ENCODE peak calls at places on chromosome 6, in eight cellular contexts. One of them, this sample, is unnamed.

GRCh38 chr6:36289281-36290018 is 19.6 kb downstream of the PNPLA1 start:
- DNase-seq in spleen: no peak
- DNase-seq in neuronal stem cell: no peak
- DNase-seq in astrocyte of the spinal cord: no peak
- DNase-seq in NCI-H1092 treated with DMSO at 0.1 percent for 48 hours: peak
- DNase-seq in stimulated activated CD4-positive, alpha-beta T cell treated with anti-CD3 and anti-CD28 coated beads, Interleukin-4, amount 100 ng/mL, for 24 hours: no peak
- DNase-seq in stromal cell of bone marrow: no peak
- DNase-seq in cardiac muscle cell: no peak
- DNase-seq in this sample: no peak

GRCh38 chr6:18551228-18551627 is 164.1 kb downstream of the RNF144B start:
- DNase-seq in NCI-H1092 treated with DMSO at 0.1 percent for 48 hours: no peak
- DNase-seq in spleen: no peak
- DNase-seq in neuronal stem cell: no peak
- DNase-seq in cardiac muscle cell: peak
- DNase-seq in astrocyte of the spinal cord: peak
- DNase-seq in stimulated activated CD4-positive, alpha-beta T cell treated with anti-CD3 and anti-CD28 coated beads, Interleukin-4, amount 100 ng/mL, for 24 hours: no peak
- DNase-seq in stromal cell of bone marrow: peak
- DNase-seq in this sample: peak

GRCh38 chr6:110566346-110567125 is 90.1 kb upstream of the SLC22A16 start:
- DNase-seq in stromal cell of bone marrow: peak
- DNase-seq in stimulated activated CD4-positive, alpha-beta T cell treated with anti-CD3 and anti-CD28 coated beads, Interleukin-4, amount 100 ng/mL, for 24 hours: no peak
- DNase-seq in neuronal stem cell: no peak
- DNase-seq in spleen: no peak
- DNase-seq in NCI-H1092 treated with DMSO at 0.1 percent for 48 hours: no peak
- DNase-seq in astrocyte of the spinal cord: no peak
- DNase-seq in cardiac muscle cell: no peak
- DNase-seq in this sample: no peak

GRCh38 chr6:3712827-3713226 is 38.7 kb downstream of the PXDC1 start:
- DNase-seq in stromal cell of bone marrow: no peak
- DNase-seq in spleen: no peak
- DNase-seq in neuronal stem cell: no peak
- DNase-seq in astrocyte of the spinal cord: no peak
- DNase-seq in stimulated activated CD4-positive, alpha-beta T cell treated with anti-CD3 and anti-CD28 coated beads, Interleukin-4, amount 100 ng/mL, for 24 hours: no peak
- DNase-seq in NCI-H1092 treated with DMSO at 0.1 percent for 48 hours: no peak
- DNase-seq in cardiac muscle cell: no peak
- DNase-seq in this sample: no peak

GRCh38 chr6:20377623-20378265 is 23.9 kb upstream of the E2F3 start:
- DNase-seq in cardiac muscle cell: peak
- DNase-seq in neuronal stem cell: no peak
- DNase-seq in stimulated activated CD4-positive, alpha-beta T cell treated with anti-CD3 and anti-CD28 coated beads, Interleukin-4, amount 100 ng/mL, for 24 hours: no peak
- DNase-seq in astrocyte of the spinal cord: peak
- DNase-seq in NCI-H1092 treated with DMSO at 0.1 percent for 48 hours: no peak
- DNase-seq in stromal cell of bone marrow: no peak
- DNase-seq in spleen: no peak
- DNase-seq in this sample: peak

GRCh38 chr6:111997078-111997862 is 56.6 kb upstream of the CCN6 start:
- DNase-seq in stimulated activated CD4-positive, alpha-beta T cell treated with anti-CD3 and anti-CD28 coated beads, Interleukin-4, amount 100 ng/mL, for 24 hours: peak
- DNase-seq in neuronal stem cell: peak
- DNase-seq in stromal cell of bone marrow: peak
- DNase-seq in astrocyte of the spinal cord: peak
- DNase-seq in NCI-H1092 treated with DMSO at 0.1 percent for 48 hours: peak
- DNase-seq in spleen: peak
- DNase-seq in cardiac muscle cell: peak
- DNase-seq in this sample: peak

GRCh38 chr6:157291356-157291755 is 32.0 kb downstream of the TMEM242 start:
- DNase-seq in stimulated activated CD4-positive, alpha-beta T cell treated with anti-CD3 and anti-CD28 coated beads, Interleukin-4, amount 100 ng/mL, for 24 hours: no peak
- DNase-seq in neuronal stem cell: no peak
- DNase-seq in stromal cell of bone marrow: no peak
- DNase-seq in spleen: no peak
- DNase-seq in astrocyte of the spinal cord: no peak
- DNase-seq in NCI-H1092 treated with DMSO at 0.1 percent for 48 hours: no peak
- DNase-seq in cardiac muscle cell: no peak
- DNase-seq in this sample: no peak

GRCh38 chr6:52724041-52724405 is 39.3 kb downstream of the GSTA2 start:
- DNase-seq in NCI-H1092 treated with DMSO at 0.1 percent for 48 hours: no peak
- DNase-seq in stimulated activated CD4-positive, alpha-beta T cell treated with anti-CD3 and anti-CD28 coated beads, Interleukin-4, amount 100 ng/mL, for 24 hours: no peak
- DNase-seq in cardiac muscle cell: peak
- DNase-seq in spleen: no peak
- DNase-seq in neuronal stem cell: no peak
- DNase-seq in astrocyte of the spinal cord: peak
- DNase-seq in stromal cell of bone marrow: peak
- DNase-seq in this sample: peak

GRCh38 chr6:140897349-140897748 is 1235.4 kb upstream of the GJE1 start:
- DNase-seq in stimulated activated CD4-positive, alpha-beta T cell treated with anti-CD3 and anti-CD28 coated beads, Interleukin-4, amount 100 ng/mL, for 24 hours: no peak
- DNase-seq in astrocyte of the spinal cord: no peak
- DNase-seq in neuronal stem cell: no peak
- DNase-seq in spleen: no peak
- DNase-seq in cardiac muscle cell: no peak
- DNase-seq in stromal cell of bone marrow: no peak
- DNase-seq in NCI-H1092 treated with DMSO at 0.1 percent for 48 hours: no peak
- DNase-seq in this sample: no peak

GRCh38 chr6:136015531-136015930 is 164.0 kb downstream of the PDE7B start:
- DNase-seq in astrocyte of the spinal cord: no peak
- DNase-seq in neuronal stem cell: no peak
- DNase-seq in stromal cell of bone marrow: no peak
- DNase-seq in stimulated activated CD4-positive, alpha-beta T cell treated with anti-CD3 and anti-CD28 coated beads, Interleukin-4, amount 100 ng/mL, for 24 hours: no peak
- DNase-seq in cardiac muscle cell: peak
- DNase-seq in NCI-H1092 treated with DMSO at 0.1 percent for 48 hours: no peak
- DNase-seq in spleen: no peak
- DNase-seq in this sample: no peak

GRCh38 chr6:8738951-8739350 is 303.6 kb upstream of the SLC35B3 start:
- DNase-seq in NCI-H1092 treated with DMSO at 0.1 percent for 48 hours: no peak
- DNase-seq in stromal cell of bone marrow: no peak
- DNase-seq in spleen: no peak
- DNase-seq in cardiac muscle cell: no peak
- DNase-seq in stimulated activated CD4-positive, alpha-beta T cell treated with anti-CD3 and anti-CD28 coated beads, Interleukin-4, amount 100 ng/mL, for 24 hours: no peak
- DNase-seq in astrocyte of the spinal cord: no peak
- DNase-seq in neuronal stem cell: no peak
- DNase-seq in this sample: no peak

GRCh38 chr6:54697423-54697822 is 149.1 kb upstream of the FAM83B start:
- DNase-seq in spleen: no peak
- DNase-seq in stromal cell of bone marrow: no peak
- DNase-seq in neuronal stem cell: no peak
- DNase-seq in astrocyte of the spinal cord: no peak
- DNase-seq in NCI-H1092 treated with DMSO at 0.1 percent for 48 hours: peak
- DNase-seq in stimulated activated CD4-positive, alpha-beta T cell treated with anti-CD3 and anti-CD28 coated beads, Interleukin-4, amount 100 ng/mL, for 24 hours: no peak
- DNase-seq in cardiac muscle cell: peak
- DNase-seq in this sample: no peak

GRCh38 chr6:113645576-113645970 is 211.6 kb upstream of the MARCKS start:
- DNase-seq in stimulated activated CD4-positive, alpha-beta T cell treated with anti-CD3 and anti-CD28 coated beads, Interleukin-4, amount 100 ng/mL, for 24 hours: no peak
- DNase-seq in astrocyte of the spinal cord: peak
- DNase-seq in stromal cell of bone marrow: peak
- DNase-seq in spleen: no peak
- DNase-seq in neuronal stem cell: no peak
- DNase-seq in NCI-H1092 treated with DMSO at 0.1 percent for 48 hours: no peak
- DNase-seq in cardiac muscle cell: peak
- DNase-seq in this sample: peak

GRCh38 chr6:163872335-163872734 is 457.8 kb downstream of the QKI start:
- DNase-seq in NCI-H1092 treated with DMSO at 0.1 percent for 48 hours: no peak
- DNase-seq in neuronal stem cell: no peak
- DNase-seq in spleen: no peak
- DNase-seq in astrocyte of the spinal cord: peak
- DNase-seq in stimulated activated CD4-positive, alpha-beta T cell treated with anti-CD3 and anti-CD28 coated beads, Interleukin-4, amount 100 ng/mL, for 24 hours: no peak
- DNase-seq in stromal cell of bone marrow: peak
- DNase-seq in cardiac muscle cell: peak
- DNase-seq in this sample: peak

GRCh38 chr6:165455488-165455887 is 146.1 kb upstream of the C6orf118 start:
- DNase-seq in stimulated activated CD4-positive, alpha-beta T cell treated with anti-CD3 and anti-CD28 coated beads, Interleukin-4, amount 100 ng/mL, for 24 hours: no peak
- DNase-seq in spleen: no peak
- DNase-seq in neuronal stem cell: no peak
- DNase-seq in stromal cell of bone marrow: no peak
- DNase-seq in astrocyte of the spinal cord: no peak
- DNase-seq in NCI-H1092 treated with DMSO at 0.1 percent for 48 hours: no peak
- DNase-seq in cardiac muscle cell: no peak
- DNase-seq in this sample: no peak

GRCh38 chr6:16730720-16731502 is 30.3 kb downstream of the ATXN1 start:
- DNase-seq in stimulated activated CD4-positive, alpha-beta T cell treated with anti-CD3 and anti-CD28 coated beads, Interleukin-4, amount 100 ng/mL, for 24 hours: no peak
- DNase-seq in cardiac muscle cell: no peak
- DNase-seq in NCI-H1092 treated with DMSO at 0.1 percent for 48 hours: no peak
- DNase-seq in spleen: no peak
- DNase-seq in stromal cell of bone marrow: no peak
- DNase-seq in neuronal stem cell: no peak
- DNase-seq in astrocyte of the spinal cord: no peak
- DNase-seq in this sample: no peak

GRCh38 chr6:150142657-150143501 is at the start of gene PPP1R14C:
- DNase-seq in astrocyte of the spinal cord: no peak
- DNase-seq in spleen: no peak
- DNase-seq in NCI-H1092 treated with DMSO at 0.1 percent for 48 hours: peak
- DNase-seq in cardiac muscle cell: peak
- DNase-seq in stimulated activated CD4-positive, alpha-beta T cell treated with anti-CD3 and anti-CD28 coated beads, Interleukin-4, amount 100 ng/mL, for 24 hours: peak
- DNase-seq in stromal cell of bone marrow: no peak
- DNase-seq in neuronal stem cell: peak
- DNase-seq in this sample: no peak

GRCh38 chr6:117206951-117207687 is 58.2 kb upstream of the VGLL2 start:
- DNase-seq in stromal cell of bone marrow: no peak
- DNase-seq in astrocyte of the spinal cord: no peak
- DNase-seq in spleen: no peak
- DNase-seq in NCI-H1092 treated with DMSO at 0.1 percent for 48 hours: no peak
- DNase-seq in stimulated activated CD4-positive, alpha-beta T cell treated with anti-CD3 and anti-CD28 coated beads, Interleukin-4, amount 100 ng/mL, for 24 hours: no peak
- DNase-seq in cardiac muscle cell: no peak
- DNase-seq in neuronal stem cell: peak
- DNase-seq in this sample: no peak

GRCh38 chr6:2581611-2582010 is 169.1 kb downstream of the MYLK4 start:
- DNase-seq in cardiac muscle cell: no peak
- DNase-seq in NCI-H1092 treated with DMSO at 0.1 percent for 48 hours: no peak
- DNase-seq in stimulated activated CD4-positive, alpha-beta T cell treated with anti-CD3 and anti-CD28 coated beads, Interleukin-4, amount 100 ng/mL, for 24 hours: no peak
- DNase-seq in neuronal stem cell: no peak
- DNase-seq in spleen: no peak
- DNase-seq in stromal cell of bone marrow: no peak
- DNase-seq in astrocyte of the spinal cord: no peak
- DNase-seq in this sample: no peak

GRCh38 chr6:39003072-39003471 is 45.5 kb upstream of the GLP1R start:
- DNase-seq in stimulated activated CD4-positive, alpha-beta T cell treated with anti-CD3 and anti-CD28 coated beads, Interleukin-4, amount 100 ng/mL, for 24 hours: peak
- DNase-seq in stromal cell of bone marrow: no peak
- DNase-seq in spleen: no peak
- DNase-seq in astrocyte of the spinal cord: no peak
- DNase-seq in cardiac muscle cell: peak
- DNase-seq in neuronal stem cell: peak
- DNase-seq in NCI-H1092 treated with DMSO at 0.1 percent for 48 hours: peak
- DNase-seq in this sample: no peak

GRCh38 chr6:106108129-106108528 is 22.0 kb downstream of the PRDM1 start:
- DNase-seq in cardiac muscle cell: no peak
- DNase-seq in stimulated activated CD4-positive, alpha-beta T cell treated with anti-CD3 and anti-CD28 coated beads, Interleukin-4, amount 100 ng/mL, for 24 hours: no peak
- DNase-seq in astrocyte of the spinal cord: no peak
- DNase-seq in neuronal stem cell: no peak
- DNase-seq in stromal cell of bone marrow: no peak
- DNase-seq in spleen: no peak
- DNase-seq in NCI-H1092 treated with DMSO at 0.1 percent for 48 hours: no peak
- DNase-seq in this sample: no peak

GRCh38 chr6:25972128-25972527 is 9.5 kb downstream of the TRIM38 start:
- DNase-seq in NCI-H1092 treated with DMSO at 0.1 percent for 48 hours: no peak
- DNase-seq in astrocyte of the spinal cord: no peak
- DNase-seq in stimulated activated CD4-positive, alpha-beta T cell treated with anti-CD3 and anti-CD28 coated beads, Interleukin-4, amount 100 ng/mL, for 24 hours: no peak
- DNase-seq in cardiac muscle cell: no peak
- DNase-seq in stromal cell of bone marrow: no peak
- DNase-seq in neuronal stem cell: no peak
- DNase-seq in spleen: no peak
- DNase-seq in this sample: no peak

GRCh38 chr6:147382945-147383554 is 125.4 kb upstream of the SAMD5 start:
- DNase-seq in stimulated activated CD4-positive, alpha-beta T cell treated with anti-CD3 and anti-CD28 coated beads, Interleukin-4, amount 100 ng/mL, for 24 hours: no peak
- DNase-seq in cardiac muscle cell: peak
- DNase-seq in astrocyte of the spinal cord: peak
- DNase-seq in stromal cell of bone marrow: peak
- DNase-seq in neuronal stem cell: peak
- DNase-seq in NCI-H1092 treated with DMSO at 0.1 percent for 48 hours: no peak
- DNase-seq in spleen: no peak
- DNase-seq in this sample: peak

GRCh38 chr6:17413313-17413750 is 19.9 kb downstream of the CAP2 start:
- DNase-seq in cardiac muscle cell: peak
- DNase-seq in stimulated activated CD4-positive, alpha-beta T cell treated with anti-CD3 and anti-CD28 coated beads, Interleukin-4, amount 100 ng/mL, for 24 hours: no peak
- DNase-seq in NCI-H1092 treated with DMSO at 0.1 percent for 48 hours: peak
- DNase-seq in neuronal stem cell: no peak
- DNase-seq in astrocyte of the spinal cord: peak
- DNase-seq in stromal cell of bone marrow: no peak
- DNase-seq in spleen: no peak
- DNase-seq in this sample: peak

GRCh38 chr6:3825331-3825831 is 23.8 kb upstream of the FAM50B start:
- DNase-seq in stromal cell of bone marrow: no peak
- DNase-seq in astrocyte of the spinal cord: peak
- DNase-seq in NCI-H1092 treated with DMSO at 0.1 percent for 48 hours: no peak
- DNase-seq in neuronal stem cell: no peak
- DNase-seq in stimulated activated CD4-positive, alpha-beta T cell treated with anti-CD3 and anti-CD28 coated beads, Interleukin-4, amount 100 ng/mL, for 24 hours: no peak
- DNase-seq in cardiac muscle cell: peak
- DNase-seq in spleen: no peak
- DNase-seq in this sample: peak

GRCh38 chr6:35669441-35669776 is 19.3 kb downstream of the FKBP5 start:
- DNase-seq in spleen: no peak
- DNase-seq in cardiac muscle cell: peak
- DNase-seq in neuronal stem cell: no peak
- DNase-seq in NCI-H1092 treated with DMSO at 0.1 percent for 48 hours: no peak
- DNase-seq in astrocyte of the spinal cord: peak
- DNase-seq in stimulated activated CD4-positive, alpha-beta T cell treated with anti-CD3 and anti-CD28 coated beads, Interleukin-4, amount 100 ng/mL, for 24 hours: no peak
- DNase-seq in stromal cell of bone marrow: no peak
- DNase-seq in this sample: peak

GRCh38 chr6:123462141-123462540 is 174.6 kb downstream of the TRDN start:
- DNase-seq in neuronal stem cell: no peak
- DNase-seq in stromal cell of bone marrow: no peak
- DNase-seq in stimulated activated CD4-positive, alpha-beta T cell treated with anti-CD3 and anti-CD28 coated beads, Interleukin-4, amount 100 ng/mL, for 24 hours: no peak
- DNase-seq in NCI-H1092 treated with DMSO at 0.1 percent for 48 hours: no peak
- DNase-seq in astrocyte of the spinal cord: no peak
- DNase-seq in spleen: no peak
- DNase-seq in cardiac muscle cell: no peak
- DNase-seq in this sample: no peak

GRCh38 chr6:46891396-46891795 is 30.3 kb downstream of the ADGRF5 start:
- DNase-seq in NCI-H1092 treated with DMSO at 0.1 percent for 48 hours: no peak
- DNase-seq in stromal cell of bone marrow: no peak
- DNase-seq in astrocyte of the spinal cord: no peak
- DNase-seq in neuronal stem cell: no peak
- DNase-seq in stimulated activated CD4-positive, alpha-beta T cell treated with anti-CD3 and anti-CD28 coated beads, Interleukin-4, amount 100 ng/mL, for 24 hours: no peak
- DNase-seq in spleen: no peak
- DNase-seq in cardiac muscle cell: no peak
- DNase-seq in this sample: no peak

GRCh38 chr6:11093591-11094410 is at the start of gene SMIM13:
- DNase-seq in astrocyte of the spinal cord: peak
- DNase-seq in stimulated activated CD4-positive, alpha-beta T cell treated with anti-CD3 and anti-CD28 coated beads, Interleukin-4, amount 100 ng/mL, for 24 hours: peak
- DNase-seq in spleen: peak
- DNase-seq in cardiac muscle cell: peak
- DNase-seq in neuronal stem cell: peak
- DNase-seq in NCI-H1092 treated with DMSO at 0.1 percent for 48 hours: peak
- DNase-seq in stromal cell of bone marrow: peak
- DNase-seq in this sample: peak

GRCh38 chr6:144528605-144529425 is 243.7 kb downstream of the UTRN start:
- DNase-seq in neuronal stem cell: peak
- DNase-seq in astrocyte of the spinal cord: peak
- DNase-seq in stimulated activated CD4-positive, alpha-beta T cell treated with anti-CD3 and anti-CD28 coated beads, Interleukin-4, amount 100 ng/mL, for 24 hours: no peak
- DNase-seq in spleen: no peak
- DNase-seq in stromal cell of bone marrow: no peak
- DNase-seq in NCI-H1092 treated with DMSO at 0.1 percent for 48 hours: no peak
- DNase-seq in cardiac muscle cell: peak
- DNase-seq in this sample: peak

GRCh38 chr6:68427630-68428029 is 207.5 kb upstream of the ADGRB3 start:
- DNase-seq in neuronal stem cell: no peak
- DNase-seq in stromal cell of bone marrow: no peak
- DNase-seq in stimulated activated CD4-positive, alpha-beta T cell treated with anti-CD3 and anti-CD28 coated beads, Interleukin-4, amount 100 ng/mL, for 24 hours: no peak
- DNase-seq in astrocyte of the spinal cord: peak
- DNase-seq in spleen: no peak
- DNase-seq in NCI-H1092 treated with DMSO at 0.1 percent for 48 hours: no peak
- DNase-seq in cardiac muscle cell: no peak
- DNase-seq in this sample: peak

GRCh38 chr6:40755749-40756452 is 168.7 kb upstream of the LRFN2 start:
- DNase-seq in spleen: no peak
- DNase-seq in astrocyte of the spinal cord: peak
- DNase-seq in NCI-H1092 treated with DMSO at 0.1 percent for 48 hours: no peak
- DNase-seq in cardiac muscle cell: peak
- DNase-seq in neuronal stem cell: no peak
- DNase-seq in stromal cell of bone marrow: peak
- DNase-seq in stimulated activated CD4-positive, alpha-beta T cell treated with anti-CD3 and anti-CD28 coated beads, Interleukin-4, amount 100 ng/mL, for 24 hours: no peak
- DNase-seq in this sample: peak